ENCODE peak calls at places on chromosomes 11 and 22, in four cellular contexts. I, O, B and E are unnamed samples.

GRCh38 chr11:29255401-29255800 is 761.4 kb downstream of the KCNA4 start:
- DNase-seq in I (no peak), O (no peak), B (no peak), E (no peak)

GRCh38 chr11:34165786-34166557 is 60.5 kb downstream of the NAT10 start:
- DNase-seq in I (no peak), O (no peak), B (no peak), E (no peak)

GRCh38 chr11:128235958-128236357 is 351.4 kb downstream of the ETS1 start:
- DNase-seq in I (peak), O (no peak), B (no peak), E (no peak)

GRCh38 chr22:21962655-21962949 is 10.0 kb upstream of the PPM1F start:
- DNase-seq in I (no peak), O (no peak), B (no peak), E (no peak)

GRCh38 chr11:75495749-75496641 is 29.7 kb downstream of the GDPD5 start:
- DNase-seq in I (no peak), O (no peak), B (no peak), E (no peak)

GRCh38 chr22:36546932-36547331 is 18.0 kb upstream of the EIF3D start:
- DNase-seq in I (no peak), O (no peak), B (peak), E (no peak)

GRCh38 chr11:115284766-115285165 is 219.4 kb downstream of the CADM1 start:
- DNase-seq in I (no peak), O (no peak), B (no peak), E (no peak)

GRCh38 chr11:5620606-5621521 is 3.9 kb upstream of the TRIM34 start:
- DNase-seq in I (peak), O (no peak), B (peak), E (no peak)

GRCh38 chr22:22233081-22233480 is 11.5 kb upstream of the VPREB1 start:
- DNase-seq in I (no peak), O (no peak), B (no peak), E (no peak)

GRCh38 chr11:88174627-88175003 is 628 bp downstream of the RAB38 start:
- DNase-seq in I (peak), O (peak), B (peak), E (no peak)

GRCh38 chr11:107017433-107018227 is 646 bp downstream of the GUCY1A2 start:
- DNase-seq in I (peak), O (peak), B (peak), E (no peak)

GRCh38 chr11:119671561-119672015 is 57.4 kb downstream of the NECTIN1 start:
- DNase-seq in I (no peak), O (no peak), B (no peak), E (no peak)

GRCh38 chr11:28086569-28086968 is 21.4 kb downstream of the KIF18A start:
- DNase-seq in I (no peak), O (no peak), B (no peak), E (no peak)

GRCh38 chr22:31611065-31611760 is 50.8 kb downstream of the PISD start:
- DNase-seq in I (no peak), O (peak), B (no peak), E (no peak)

GRCh38 chr11:75850787-75851186 is 35.8 kb downstream of the UVRAG start:
- DNase-seq in I (no peak), O (no peak), B (no peak), E (no peak)

GRCh38 chr11:103714246-103714645 is 322.2 kb upstream of the DDI1 start:
- DNase-seq in I (no peak), O (no peak), B (no peak), E (no peak)

GRCh38 chr11:122024278-122024677 is 91.7 kb downstream of the BLID start:
- DNase-seq in I (no peak), O (no peak), B (no peak), E (no peak)

GRCh38 chr11:31804439-31805036 is 6.6 kb downstream of the PAX6 start:
- DNase-seq in I (no peak), O (no peak), B (no peak), E (no peak)

GRCh38 chr22:48902983-48903650 is 924.6 kb downstream of the BRD1 start:
- DNase-seq in I (no peak), O (no peak), B (no peak), E (no peak)

GRCh38 chr11:69423611-69424385 is 57.7 kb upstream of the LINC01488 start:
- DNase-seq in I (no peak), O (no peak), B (no peak), E (no peak)

GRCh38 chr11:79259800-79260199 is 181.0 kb downstream of the TENM4 start:
- DNase-seq in I (no peak), O (no peak), B (peak), E (no peak)

GRCh38 chr11:66346476-66347424 is 679 bp downstream of the B4GAT1 start:
- DNase-seq in I (peak), O (no peak), B (no peak), E (no peak)

GRCh38 chr11:62883677-62884076 is 3.0 kb downstream of the SLC3A2 start:
- DNase-seq in I (no peak), O (no peak), B (no peak), E (no peak)

GRCh38 chr22:28978158-28978557 is 83.5 kb downstream of the C22orf31 start:
- DNase-seq in I (no peak), O (no peak), B (peak), E (no peak)

GRCh38 chr11:116065519-116065918 is 561.3 kb upstream of the CADM1 start:
- DNase-seq in I (no peak), O (no peak), B (no peak), E (no peak)

GRCh38 chr11:16561150-16561549 is 177.3 kb upstream of the C11orf58 start:
- DNase-seq in I (no peak), O (no peak), B (no peak), E (no peak)

DNA sequence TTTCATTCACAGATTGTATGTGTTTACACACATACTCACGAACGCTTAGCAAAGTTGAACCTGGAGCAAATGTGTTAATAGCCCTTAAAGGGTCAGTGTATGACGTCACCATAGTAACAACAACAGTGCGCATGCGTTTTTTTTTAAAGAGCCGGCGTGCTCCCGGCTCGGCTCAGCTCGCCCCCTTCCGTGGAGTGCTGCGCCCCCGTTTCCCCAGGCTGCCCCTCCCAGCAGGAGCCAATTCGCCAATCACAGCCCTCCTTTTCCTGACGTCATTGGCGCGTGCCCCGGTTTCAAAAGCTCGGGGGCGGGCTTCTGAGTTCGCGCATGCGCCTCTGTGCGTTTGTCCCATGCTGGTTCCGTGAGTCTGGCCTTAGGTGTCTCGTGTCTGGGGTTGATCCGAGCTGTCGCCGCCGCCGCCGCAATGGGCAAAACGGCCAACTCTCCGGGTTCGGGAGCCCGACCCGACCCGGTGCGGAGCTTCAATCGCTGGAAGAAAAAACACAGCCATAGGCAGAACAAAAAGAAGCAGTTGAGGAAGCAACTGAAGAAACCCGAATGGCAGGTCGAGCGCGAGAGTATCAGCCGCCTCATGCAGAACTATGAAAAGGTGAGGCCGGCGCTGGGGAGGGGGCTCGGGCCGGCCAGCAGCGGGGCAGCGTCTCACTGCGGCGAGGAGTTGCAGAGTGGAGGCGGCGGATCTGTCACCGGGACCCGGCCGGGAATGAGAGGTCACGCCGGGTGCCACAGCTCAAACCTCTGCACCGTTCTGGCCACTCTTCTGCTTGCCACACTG is at the start of gene DDX10:
- DNase-seq in I (peak), O (peak), B (peak), E (peak)
- H3K4me3 ChIP-seq in I (peak), O (peak), B (peak), E (peak)

GRCh38 chr11:64449381-64450167 is 90.6 kb downstream of the RPS6KA4 start:
- DNase-seq in I (peak), O (peak), B (peak), E (peak)
- H3K4me3 ChIP-seq in I (no peak), O (peak), B (peak), E (peak)

DNA sequence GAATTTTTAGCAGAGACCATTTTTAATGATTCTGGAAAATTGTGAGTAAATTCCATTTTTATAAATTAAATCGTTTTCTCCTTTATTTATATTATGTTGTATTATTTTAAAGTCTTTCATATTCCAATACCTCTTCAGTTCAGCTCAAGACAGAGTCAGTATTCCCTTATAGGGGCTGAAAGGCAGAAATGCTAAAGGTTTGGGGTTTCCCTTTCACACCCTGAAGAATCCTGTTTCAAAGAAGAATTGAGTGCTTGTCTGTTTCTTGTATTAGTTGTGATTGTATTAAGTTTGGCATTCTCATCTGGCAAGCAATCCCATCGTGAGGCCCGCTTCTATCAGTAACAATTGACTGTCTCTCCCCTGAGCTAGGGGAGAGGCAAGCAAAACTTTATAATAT is 57.4 kb downstream of the PACSIN2 start:
- DNase-seq in I (no peak), O (no peak), B (no peak), E (no peak)
- H3K4me3 ChIP-seq in I (no peak), O (no peak), B (no peak), E (no peak)

GRCh38 chr11:118074091-118074685 is 2.7 kb upstream of the TMPRSS4 start:
- DNase-seq in I (no peak), O (no peak), B (no peak), E (no peak)

GRCh38 chr11:118074785-118075184 is 2.1 kb upstream of the TMPRSS4 start:
- DNase-seq in I (no peak), O (no peak), B (no peak), E (no peak)

GRCh38 chr11:118079507-118079906 is 2.6 kb downstream of the TMPRSS4 start:
- DNase-seq in I (no peak), O (no peak), B (no peak), E (no peak)

GRCh38 chr11:118078972-118079411 is 2.1 kb downstream of the TMPRSS4 start:
- DNase-seq in I (no peak), O (no peak), B (no peak), E (no peak)

DNA sequence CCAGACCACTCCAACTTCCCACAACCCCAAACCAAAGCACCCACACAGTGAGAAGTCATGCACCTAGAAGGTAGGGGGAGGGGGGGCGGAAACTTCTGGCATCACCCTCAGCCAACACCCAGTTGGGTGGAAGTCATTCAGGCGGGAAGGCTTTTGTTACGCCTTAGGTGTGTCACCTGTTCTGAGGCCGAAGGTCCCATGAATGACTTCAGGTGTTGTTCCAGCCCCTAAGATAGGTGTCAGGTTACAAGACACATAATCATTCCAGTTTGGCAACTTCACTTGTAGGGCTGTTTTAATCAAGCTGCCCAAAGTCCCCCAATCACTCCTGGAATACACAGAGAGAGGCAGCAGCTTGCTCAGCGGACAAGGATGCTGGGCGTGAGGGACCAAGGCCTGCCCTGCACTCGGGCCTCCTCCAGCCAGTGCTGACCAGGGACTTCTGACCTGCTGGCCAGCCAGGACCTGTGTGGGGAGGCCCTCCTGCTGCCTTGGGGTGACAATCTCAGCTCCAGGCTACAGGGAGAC is at the start of gene TMPRSS4:
- DNase-seq in I (peak), O (peak), B (no peak), E (no peak)
- H3K4me3 ChIP-seq in I (no peak), O (no peak), B (no peak), E (no peak)

GRCh38 chr11:47550288-47551052 is 2.5 kb downstream of the CELF1 start:
- DNase-seq in I (peak), O (no peak), B (no peak), E (no peak)
- H3K4me3 ChIP-seq in I (no peak), O (peak), B (peak), E (no peak)

GRCh38 chr11:20020198-20020597 is 140.1 kb downstream of the DBX1 start:
- DNase-seq in I (no peak), O (no peak), B (no peak), E (no peak)

GRCh38 chr11:20022363-20023081 is 137.8 kb downstream of the DBX1 start:
- DNase-seq in I (peak), O (no peak), B (peak), E (no peak)

GRCh38 chr11:20020716-20021115 is 139.6 kb downstream of the DBX1 start:
- DNase-seq in I (no peak), O (no peak), B (no peak), E (no peak)

GRCh38 chr11:20021771-20022362 is 138.4 kb downstream of the DBX1 start:
- DNase-seq in I (no peak), O (no peak), B (peak), E (no peak)

GRCh38 chr11:20021212-20021611 is 139.1 kb downstream of the DBX1 start:
- DNase-seq in I (no peak), O (no peak), B (no peak), E (no peak)
- H3K4me3 ChIP-seq in I (no peak), O (no peak), B (no peak), E (no peak)

DNA sequence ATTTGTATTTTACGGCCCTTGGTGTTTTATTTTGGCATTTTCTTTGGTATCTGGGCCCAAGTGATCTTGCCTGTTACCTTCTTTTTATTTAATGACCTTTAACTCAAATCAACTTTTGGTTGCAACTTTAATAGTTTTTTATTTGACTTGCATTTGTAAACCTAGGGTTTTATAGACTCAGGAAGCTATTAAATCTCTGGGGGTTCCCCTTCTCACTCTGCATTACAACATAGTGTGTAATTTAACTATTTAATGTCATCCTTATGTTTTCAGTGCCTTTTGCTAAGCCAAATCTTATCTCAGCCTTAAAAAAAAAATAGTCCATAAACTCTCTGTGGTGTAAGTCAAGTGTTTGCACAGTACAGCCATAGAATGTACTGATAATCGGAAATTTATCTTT is 3.4 kb downstream of the FJX1 start:
- DNase-seq in I (no peak), O (no peak), B (no peak), E (no peak)
- H3K4me3 ChIP-seq in I (no peak), O (no peak), B (no peak), E (no peak)

GRCh38 chr22:25061605-25062377 is 109.3 kb downstream of the KIAA1671 start:
- DNase-seq in I (no peak), O (no peak), B (no peak), E (no peak)
- H3K4me3 ChIP-seq in I (no peak), O (no peak), B (no peak), E (no peak)